ENCODE peak calls at places on chromosomes 2 and 18, in eight cellular contexts. K, H, S, Z, F, P, A and J are unnamed samples.

GRCh38 chr2:120754067-120754960 is 18.6 kb downstream of the GLI2 start:
- DNase-seq in K (no peak), H (no peak), S (no peak), Z (no peak), F (no peak), P (no peak), A (no peak), J (no peak)

GRCh38 chr2:150110548-150110947 is 376.9 kb downstream of the RND3 start:
- DNase-seq in K (no peak), H (no peak), S (no peak), Z (no peak), F (no peak), P (no peak), A (no peak), J (no peak)

GRCh38 chr2:101230541-101230993 is 22.1 kb upstream of the CNOT11 start:
- DNase-seq in K (no peak), H (no peak), S (no peak), Z (no peak), F (no peak), P (no peak), A (no peak), J (peak)

GRCh38 chr18:7902399-7902839 is 335.3 kb downstream of the PTPRM start:
- DNase-seq in K (no peak), H (no peak), S (no peak), Z (no peak), F (no peak), P (no peak), A (peak), J (no peak)

GRCh38 chr2:174753038-174753633 is 11.1 kb downstream of the CHRNA1 start:
- DNase-seq in K (no peak), H (no peak), S (no peak), Z (no peak), F (peak), P (no peak), A (no peak), J (no peak)

GRCh38 chr2:61471905-61472805 is 1.3 kb upstream of the USP34 start:
- DNase-seq in K (peak), H (no peak), S (no peak), Z (no peak), F (peak), P (no peak), A (no peak), J (no peak)

GRCh38 chr2:117087565-117088291 is 726.8 kb upstream of the DDX18 start:
- DNase-seq in K (no peak), H (no peak), S (no peak), Z (no peak), F (no peak), P (no peak), A (no peak), J (no peak)

GRCh38 chr2:30737326-30737610 is 70.0 kb downstream of the CAPN13 start:
- DNase-seq in K (no peak), H (no peak), S (no peak), Z (no peak), F (no peak), P (no peak), A (no peak), J (no peak)

GRCh38 chr2:29607025-29607424 is 314.4 kb downstream of the ALK start:
- DNase-seq in K (no peak), H (no peak), S (no peak), Z (no peak), F (no peak), P (no peak), A (no peak), J (no peak)

GRCh38 chr2:54050445-54050844 is 65.0 kb upstream of the ACYP2 start:
- DNase-seq in K (no peak), H (no peak), S (no peak), Z (no peak), F (no peak), P (no peak), A (no peak), J (no peak)

GRCh38 chr2:84556190-84556589 is 39.9 kb downstream of the DNAH6 start:
- DNase-seq in K (no peak), H (no peak), S (no peak), Z (no peak), F (peak), P (no peak), A (no peak), J (no peak)

GRCh38 chr2:225122007-225122406 is 79.7 kb upstream of the DOCK10 start:
- DNase-seq in K (no peak), H (no peak), S (no peak), Z (no peak), F (peak), P (no peak), A (no peak), J (no peak)

GRCh38 chr2:9250091-9250490 is 43.5 kb downstream of the ASAP2 start:
- DNase-seq in K (no peak), H (no peak), S (no peak), Z (no peak), F (no peak), P (no peak), A (no peak), J (no peak)

GRCh38 chr18:40382191-40382590 is 1572.8 kb upstream of the PIK3C3 start:
- DNase-seq in K (no peak), H (no peak), S (no peak), Z (no peak), F (no peak), P (no peak), A (no peak), J (no peak)

GRCh38 chr2:241618836-241619235 is 18.1 kb downstream of the THAP4 start:
- DNase-seq in K (no peak), H (no peak), S (no peak), Z (no peak), F (no peak), P (no peak), A (no peak), J (no peak)

GRCh38 chr2:22215517-22215916 is 1091.7 kb downstream of the TDRD15 start:
- DNase-seq in K (no peak), H (no peak), S (no peak), Z (no peak), F (no peak), P (no peak), A (no peak), J (no peak)

GRCh38 chr2:203675086-203675485 is 31.4 kb upstream of the CD28 start:
- DNase-seq in K (no peak), H (no peak), S (no peak), Z (no peak), F (no peak), P (no peak), A (no peak), J (no peak)

GRCh38 chr2:182625814-182626213 is 90.2 kb upstream of the DNAJC10 start:
- DNase-seq in K (no peak), H (no peak), S (no peak), Z (no peak), F (no peak), P (no peak), A (no peak), J (no peak)

GRCh38 chr2:39213015-39213414 is 30.8 kb downstream of the CDKL4 start:
- DNase-seq in K (no peak), H (no peak), S (no peak), Z (no peak), F (no peak), P (no peak), A (no peak), J (no peak)

GRCh38 chr2:31429759-31430438 is 15.4 kb upstream of the XDH start:
- DNase-seq in K (no peak), H (no peak), S (no peak), Z (no peak), F (peak), P (no peak), A (no peak), J (no peak)

GRCh38 chr2:66575625-66576371 is 140.9 kb downstream of the MEIS1 start:
- DNase-seq in K (no peak), H (no peak), S (peak), Z (no peak), F (no peak), P (no peak), A (no peak), J (no peak)

GRCh38 chr2:165087933-165088901 is 115.6 kb downstream of the SCN3A start:
- DNase-seq in K (no peak), H (no peak), S (no peak), Z (no peak), F (no peak), P (no peak), A (no peak), J (no peak)

GRCh38 chr2:225274751-225275150 is 124.8 kb upstream of the NYAP2 start:
- DNase-seq in K (no peak), H (no peak), S (no peak), Z (no peak), F (no peak), P (no peak), A (peak), J (peak)

GRCh38 chr18:63082661-63083531 is 236.7 kb downstream of the BCL2 start:
- DNase-seq in K (no peak), H (peak), S (no peak), Z (no peak), F (no peak), P (no peak), A (no peak), J (no peak)

GRCh38 chr2:45833301-45833967 is 182.0 kb downstream of the PRKCE start:
- DNase-seq in K (no peak), H (no peak), S (no peak), Z (no peak), F (no peak), P (no peak), A (no peak), J (no peak)

GRCh38 chr2:239168575-239168974 is 232.2 kb downstream of the HDAC4 start:
- DNase-seq in K (no peak), H (no peak), S (no peak), Z (no peak), F (no peak), P (peak), A (no peak), J (no peak)

GRCh38 chr2:231563378-231563961 is 29.2 kb upstream of the TEX44 start:
- DNase-seq in K (no peak), H (peak), S (peak), Z (no peak), F (peak), P (peak), A (peak), J (peak)

GRCh38 chr2:152730591-152731333 is 12.3 kb downstream of the ARL6IP6 start:
- DNase-seq in K (peak), H (no peak), S (no peak), Z (no peak), F (peak), P (no peak), A (no peak), J (no peak)